ENCODE peak calls at places on chromosomes 11 and 22, in five cellular contexts. J is fibroblast of the aortic adventitia, M is kidney, T is left ventricle myocardium inferior, O is esophagus squamous epithelium. R is an unnamed sample.

GRCh38 chr11:130434521-130435223 is 6.3 kb upstream of the ADAMTS8 start:
- DNase-seq in J (peak; percentile 89), M (no peak), T (peak; percentile 68), O (no peak), R (peak; percentile 90)

GRCh38 chr11:119120639-119121007 is 757 bp upstream of the HINFP start:
- DNase-seq in J (peak; percentile 64), M (no peak), T (no peak), O (no peak), R (no peak)

GRCh38 chr11:112795142-112795815 is 165.9 kb upstream of the NCAM1 start:
- DNase-seq in J (peak; percentile 67), M (no peak), T (no peak), O (no peak), R (no peak)

GRCh38 chr11:47724041-47724729 is 9.0 kb upstream of the AGBL2 start:
- DNase-seq in J (peak; percentile 75), M (no peak), T (no peak), O (no peak), R (no peak)

GRCh38 chr11:73295259-73295995 is 12.6 kb upstream of the ARHGEF17 start:
- DNase-seq in J (peak; percentile 83), M (peak; percentile 73), T (peak; percentile 66), O (no peak), R (no peak)

GRCh38 chr22:42519544-42520237 is at the start of gene RRP7A:
- DNase-seq in J (peak; percentile 58), M (peak; percentile 92), T (peak; percentile 83), O (peak; percentile 21), R (peak; percentile 87)

GRCh38 chr11:17403977-17404759 is 15.7 kb upstream of the KCNJ11 start:
- DNase-seq in J (peak; percentile 39), M (peak; percentile 52), T (no peak), O (no peak), R (no peak)

GRCh38 chr11:99015634-99016454 is 4.9 kb upstream of the CNTN5 start:
- DNase-seq in J (peak; percentile 62), M (no peak), T (no peak), O (no peak), R (no peak)

GRCh38 chr11:16741473-16741872 is 3.0 kb downstream of the C11orf58 start:
- DNase-seq in J (no peak), M (no peak), T (no peak), O (no peak), R (no peak)

GRCh38 chr11:36409152-36409713 is 100.8 kb downstream of the TRAF6 start:
- DNase-seq in J (peak; percentile 33), M (no peak), T (no peak), O (no peak), R (no peak)

GRCh38 chr22:33467067-33467466 is 408.9 kb upstream of the SYN3 start:
- DNase-seq in J (peak; percentile 2), M (no peak), T (no peak), O (no peak), R (no peak)

GRCh38 chr22:39462443-39463147 is 5.8 kb downstream of the MGAT3 start:
- DNase-seq in J (no peak), M (peak; percentile 88), T (peak; percentile 63), O (no peak), R (no peak)
- TF ChIP-seq CTCF in J (no peak), M (no peak), T (peak; percentile 55), O (no peak), R (no peak)

GRCh38 chr22:18970180-18970947 is 34.3 kb upstream of the PRODH start:
- DNase-seq in J (no peak), M (peak; percentile 75), T (no peak), O (no peak), R (no peak)
- TF ChIP-seq CTCF in J (peak; percentile 12), M (peak; percentile 12), T (no peak), O (no peak), R (no peak)

DNA sequence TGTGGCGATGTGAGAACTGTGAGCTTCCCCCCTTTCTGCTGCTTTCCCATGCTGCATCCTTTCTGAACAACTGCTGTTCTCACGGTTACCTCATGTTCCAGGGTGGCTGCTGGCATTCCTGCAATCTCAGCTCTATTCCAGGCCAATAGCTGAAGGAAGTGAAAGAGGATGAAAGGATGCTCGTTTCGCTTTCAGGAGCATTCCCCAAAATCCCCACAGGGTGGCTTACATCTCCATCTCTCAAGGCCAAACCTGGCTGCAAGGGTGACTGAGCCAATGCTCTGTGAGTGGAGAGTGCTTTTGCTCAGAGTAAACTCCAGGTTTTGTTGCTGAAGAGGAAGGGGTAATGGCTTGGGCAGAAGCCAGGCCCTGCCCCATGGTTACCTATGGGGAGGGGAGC is 848.2 kb downstream of the BRD1 start:
- DNase-seq in J (no peak), M (no peak), T (no peak), O (no peak), R (no peak)
- TF ChIP-seq CTCF in J (no peak), M (no peak), T (no peak), O (no peak), R (no peak)

GRCh38 chr11:94831529-94831928 is 63.4 kb downstream of the AMOTL1 start:
- DNase-seq in J (no peak), M (no peak), T (no peak), O (no peak), R (no peak)
- TF ChIP-seq CTCF in J (no peak), M (no peak), T (no peak), O (no peak), R (no peak)

DNA sequence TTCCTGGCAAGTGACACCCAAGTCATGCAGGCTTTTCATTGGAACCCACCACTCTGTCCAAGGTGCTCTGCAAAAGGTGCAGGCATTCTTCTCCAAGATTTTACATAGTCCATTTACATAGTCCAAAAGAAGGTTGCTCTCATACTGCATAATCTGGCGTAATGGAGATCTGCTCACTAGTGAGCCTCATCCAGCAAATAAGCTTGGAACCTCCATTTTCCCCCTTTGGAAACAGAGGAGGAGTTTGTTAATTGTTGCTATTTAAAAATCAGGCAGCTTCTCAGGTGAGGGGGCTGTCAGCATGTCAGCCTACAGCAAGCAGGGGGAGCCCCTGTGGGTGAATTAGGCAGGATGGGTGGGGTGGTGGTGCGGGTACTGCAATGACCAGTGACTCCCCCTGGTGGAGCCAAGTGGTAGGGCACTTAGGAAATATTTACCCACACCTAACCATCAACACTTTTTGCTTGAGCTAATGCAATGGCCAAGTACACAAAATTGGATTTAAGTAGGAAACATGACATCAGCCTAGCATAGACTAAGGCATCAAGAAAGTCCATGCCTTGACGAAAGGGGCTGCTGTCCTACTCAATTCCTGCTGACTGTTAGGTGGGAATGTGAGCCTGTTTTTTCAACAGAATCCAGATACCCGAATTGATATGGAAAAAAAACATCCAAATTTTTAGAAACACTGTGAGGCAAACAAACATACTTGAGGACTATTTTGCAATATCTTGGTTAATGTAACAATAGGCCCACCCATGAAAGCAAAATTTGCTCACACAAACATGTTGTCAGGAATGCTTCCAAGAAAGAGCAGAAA is 64.5 kb downstream of the AMBRA1 start:
- DNase-seq in J (peak; percentile 69), M (no peak), T (peak; percentile 53), O (peak; percentile 7), R (peak; percentile 77)
- TF ChIP-seq CTCF in J (peak; percentile 96), M (peak; percentile 83), T (peak; percentile 92), O (peak; percentile 85), R (peak; percentile 74)

GRCh38 chr11:116169776-116170175 is 603.0 kb downstream of the BUD13 start:
- DNase-seq in J (no peak), M (no peak), T (no peak), O (no peak), R (no peak)

GRCh38 chr11:116172156-116172555 is 600.6 kb downstream of the BUD13 start:
- DNase-seq in J (no peak), M (no peak), T (no peak), O (no peak), R (no peak)

GRCh38 chr11:116171271-116172140 is 601.3 kb downstream of the BUD13 start:
- DNase-seq in J (no peak), M (no peak), T (no peak), O (no peak), R (no peak)

GRCh38 chr11:116168459-116168787 is 604.4 kb downstream of the BUD13 start:
- DNase-seq in J (no peak), M (no peak), T (no peak), O (no peak), R (no peak)

GRCh38 chr11:116170526-116171120 is 602.2 kb downstream of the BUD13 start:
- DNase-seq in J (no peak), M (no peak), T (no peak), O (no peak), R (no peak)
- TF ChIP-seq CTCF in J (no peak), M (peak; percentile 53), T (peak; percentile 35), O (no peak), R (no peak)

DNA sequence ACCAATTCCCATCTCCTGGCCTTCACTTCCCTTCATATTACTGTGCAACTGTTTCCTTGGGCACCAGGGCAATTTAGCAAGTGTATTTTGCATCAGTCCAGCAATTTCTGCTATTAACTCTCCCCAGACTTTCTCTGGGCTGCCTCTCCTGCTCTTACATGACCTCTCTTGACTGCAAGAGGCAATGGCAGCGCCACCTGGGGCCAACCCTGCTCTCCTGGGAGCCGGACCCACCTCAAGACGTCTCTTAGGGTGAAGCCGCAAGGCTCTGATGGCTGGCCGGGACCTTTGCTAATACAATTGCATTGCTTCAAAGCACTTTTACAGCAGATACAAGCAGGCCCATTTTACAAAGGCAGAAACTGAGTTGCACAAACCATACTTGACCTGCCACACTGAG is 360.2 kb downstream of the CADM1 start:
- DNase-seq in J (no peak), M (peak; percentile 26), T (no peak), O (no peak), R (no peak)
- TF ChIP-seq CTCF in J (no peak), M (no peak), T (no peak), O (no peak), R (no peak)

GRCh38 chr11:76248210-76248609 is 41.9 kb upstream of the WNT11 start:
- DNase-seq in J (no peak), M (peak; percentile 29), T (no peak), O (no peak), R (no peak)
- TF ChIP-seq CTCF in J (peak; percentile 29), M (no peak), T (peak; percentile 21), O (no peak), R (no peak)